ENCODE peak calls at places on chromosomes 4 and X, in six cellular contexts. R is suprapubic skin, L is sigmoid colon, Z is A549, W is ovary, N is K562. Q is an unnamed sample.

GRCh38 chrX:67777148-67777547 is 233.3 kb downstream of the AR start:
- DNase-seq in N (no peak), Z (no peak), R (no peak), W (no peak), L (no peak), Q (no peak)

GRCh38 chrX:112738347-112739033 is 58.8 kb upstream of the LHFPL1 start:
- DNase-seq in R (no peak), L (no peak), Z (no peak), W (no peak), N (no peak), Q (no peak)

GRCh38 chr4:8761824-8762205 is 109.8 kb downstream of the HMX1 start:
- DNase-seq in W (peak), N (no peak), L (peak), Z (no peak), R (peak), Q (no peak)

GRCh38 chrX:76454456-76454927 is 27.0 kb downstream of the MAGEE1 start:
- DNase-seq in R (no peak), W (no peak), L (no peak), Z (no peak), N (no peak), Q (no peak)

GRCh38 chrX:38206036-38206435 is 14.6 kb downstream of the SRPX start:
- DNase-seq in Z (no peak), R (no peak), N (no peak), L (no peak), W (no peak), Q (no peak)

GRCh38 chr4:122456228-122457106 is at the start of gene IL2:
- DNase-seq in Z (no peak), N (no peak), W (no peak), L (no peak), R (no peak), Q (no peak)

GRCh38 chr4:141246243-141246642 is 25.5 kb downstream of the ZNF330 start:
- DNase-seq in N (no peak), L (no peak), Z (no peak), W (no peak), R (no peak), Q (no peak)

GRCh38 chr4:123587983-123588494 is 191.4 kb downstream of the SPRY1 start:
- DNase-seq in W (no peak), N (no peak), Z (peak), R (no peak), L (peak), Q (no peak)

GRCh38 chrX:24928114-24928513 is 87.7 kb downstream of the ARX start:
- DNase-seq in W (no peak), Z (no peak), L (no peak), R (no peak), N (no peak), Q (no peak)

GRCh38 chr4:141302926-141303325 is 82.2 kb downstream of the ZNF330 start:
- DNase-seq in Z (no peak), W (no peak), L (no peak), N (no peak), R (no peak), Q (no peak)

GRCh38 chrX:119672252-119672825 is 20.6 kb downstream of the SEPTIN6 start:
- DNase-seq in L (no peak), Z (no peak), W (no peak), R (no peak), N (no peak), Q (no peak)

GRCh38 chrX:40953369-40953768 is 131.9 kb upstream of the USP9X start:
- DNase-seq in Z (no peak), W (no peak), L (no peak), N (no peak), R (no peak), Q (no peak)

GRCh38 chrX:153588021-153588781 is 10.7 kb downstream of the CCNQ start:
- DNase-seq in W (no peak), R (no peak), Z (no peak), L (no peak), N (no peak), Q (no peak)

GRCh38 chrX:97547873-97548578 is 664.3 kb downstream of the RPA4 start:
- DNase-seq in Z (no peak), W (no peak), L (no peak), N (no peak), R (no peak), Q (no peak)

GRCh38 chrX:110168585-110168984 is 149.3 kb downstream of the AMMECR1 start:
- DNase-seq in N (no peak), Z (no peak), L (no peak), R (no peak), W (no peak), Q (no peak)

GRCh38 chr4:56183344-56183959 is 203.8 kb downstream of the AASDH start:
- DNase-seq in W (no peak), R (no peak), N (no peak), L (no peak), Z (no peak), Q (no peak)

GRCh38 chrX:3743821-3744439 is 30.5 kb upstream of the PRKX start:
- DNase-seq in L (no peak), Z (no peak), R (no peak), W (no peak), N (no peak), Q (no peak)

GRCh38 chrX:1380672-1381233 is 11.2 kb downstream of the SLC25A6 start:
- DNase-seq in L (peak), N (peak), Z (no peak), W (no peak), R (no peak), Q (no peak)

GRCh38 chrX:30982467-30982866 is 89.4 kb downstream of the FTHL17 start:
- DNase-seq in N (no peak), L (no peak), W (no peak), Z (no peak), R (no peak), Q (no peak)

GRCh38 chrX:102837843-102838242 is 99.2 kb upstream of the RAB40AL start:
- DNase-seq in Z (no peak), R (no peak), N (no peak), L (no peak), W (no peak), Q (no peak)

GRCh38 chr4:108881190-108881589 is 118.3 kb upstream of the ETNPPL start:
- DNase-seq in Z (no peak), L (no peak), R (no peak), W (no peak), N (no peak), Q (no peak)

GRCh38 chr4:110897779-110898178 is 274.9 kb upstream of the PITX2 start:
- DNase-seq in N (no peak), R (no peak), Z (no peak), W (no peak), L (no peak), Q (no peak)

GRCh38 chrX:9272166-9272565 is 192.7 kb upstream of the TBL1X start:
- DNase-seq in L (no peak), R (no peak), N (no peak), Z (no peak), W (no peak), Q (no peak)

GRCh38 chrX:81708506-81708905 is 506.6 kb downstream of the SH3BGRL start:
- DNase-seq in R (no peak), N (no peak), L (no peak), W (no peak), Z (no peak), Q (no peak)

GRCh38 chr4:46975841-46976551 is 17.4 kb downstream of the GABRA4 start:
- DNase-seq in L (no peak), N (no peak), W (no peak), Z (no peak), R (no peak), Q (no peak)

GRCh38 chrX:56503941-56504673 is 59.3 kb upstream of the UBQLN2 start:
- DNase-seq in N (no peak), R (no peak), W (no peak), Z (no peak), L (no peak), Q (no peak)

GRCh38 chr4:111689214-111689613 is 456.0 kb upstream of the FAM241A start:
- DNase-seq in W (no peak), R (no peak), N (no peak), Z (no peak), L (peak), Q (no peak)

GRCh38 chr4:66899422-66900065 is 645.8 kb downstream of the CENPC start:
- DNase-seq in R (no peak), N (no peak), Z (no peak), W (no peak), L (no peak), Q (no peak)

GRCh38 chr4:158865520-158866177 is 96.8 kb downstream of the FNIP2 start:
- DNase-seq in W (no peak), L (no peak), Z (no peak), R (no peak), N (no peak), Q (no peak)

GRCh38 chrX:9885150-9885549 is 82.0 kb upstream of the CLDN34 start:
- DNase-seq in W (peak), Z (peak), L (no peak), N (peak), R (no peak), Q (no peak)

GRCh38 chr4:37603711-37604110 is 82.5 kb downstream of the RELL1 start:
- DNase-seq in Z (no peak), R (no peak), N (no peak), W (no peak), L (no peak), Q (no peak)

GRCh38 chr4:3285558-3286334 is 7.1 kb upstream of the RGS12 start:
- DNase-seq in W (no peak), Z (no peak), L (no peak), N (no peak), R (peak), Q (no peak)

GRCh38 chrX:105463483-105463882 is 243.0 kb upstream of the TEX13A start:
- DNase-seq in W (no peak), R (no peak), N (no peak), L (no peak), Z (no peak), Q (no peak)

GRCh38 chr4:76357981-76358380 is 51.4 kb downstream of the STBD1 start:
- DNase-seq in W (no peak), R (no peak), L (no peak), Z (no peak), N (no peak), Q (no peak)

GRCh38 chr4:76364763-76365162 is 56.2 kb downstream of the CCDC158 start:
- DNase-seq in Z (no peak), N (no peak), R (no peak), L (no peak), W (no peak), Q (no peak)

GRCh38 chr4:76363556-76364290 is 57.2 kb downstream of the STBD1 start:
- DNase-seq in Z (no peak), R (no peak), L (no peak), W (no peak), N (no peak), Q (no peak)

GRCh38 chr4:76365636-76366035 is 55.3 kb downstream of the CCDC158 start:
- DNase-seq in N (no peak), L (no peak), R (no peak), Z (no peak), W (no peak), Q (no peak)

DNA sequence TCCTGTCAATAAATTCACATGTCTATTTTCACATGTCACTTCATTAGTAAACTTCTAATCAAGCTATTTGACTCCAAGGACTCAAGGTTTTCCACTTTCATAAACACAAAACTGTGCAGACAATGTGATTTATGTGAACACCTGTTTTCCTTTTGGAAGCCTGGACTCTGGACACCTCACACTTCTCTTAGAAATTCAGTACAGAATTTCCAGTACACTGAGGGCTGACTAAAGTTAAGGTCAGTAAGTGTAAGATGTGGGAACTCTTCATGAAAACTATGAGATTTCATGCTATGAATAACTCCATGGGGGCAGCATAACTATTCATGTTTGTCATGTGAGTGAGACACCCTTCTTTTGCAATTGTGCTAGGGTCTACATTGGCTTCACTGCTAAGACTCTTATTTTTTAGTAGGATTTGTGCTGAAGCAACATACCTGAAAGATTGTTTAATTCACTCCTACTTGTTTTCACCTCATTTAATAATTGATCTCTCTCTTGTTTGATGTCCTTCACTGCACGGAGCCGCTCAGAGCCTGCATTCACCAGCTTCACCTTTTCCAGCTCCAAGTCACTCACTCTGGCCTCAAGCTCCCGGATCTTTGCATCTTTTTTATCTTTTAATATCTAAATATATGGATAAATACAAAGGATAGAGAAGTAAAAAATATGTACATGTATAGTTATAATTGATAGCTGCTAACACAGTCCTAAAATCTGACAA is 55.3 kb downstream of the STBD1 start:
- DNase-seq in W (no peak), Z (no peak), R (no peak), N (no peak), L (no peak), Q (no peak)
- TF ChIP-seq EP300 in W (no peak), Z (no peak), R (no peak), N (no peak), L (no peak), Q (no peak)

GRCh38 chr4:83207497-83208105 is 77.0 kb downstream of the COQ2 start:
- DNase-seq in W (no peak), L (no peak), N (no peak), Z (peak), R (no peak), Q (no peak)
- TF ChIP-seq EP300 in W (no peak), L (no peak), N (no peak), Z (peak), R (no peak), Q (no peak)

GRCh38 chr4:84418032-84418709 is 80.9 kb downstream of the NKX6-1 start:
- DNase-seq in W (no peak), N (no peak), L (no peak), Z (no peak), R (no peak), Q (no peak)

GRCh38 chr4:84412062-84412461 is 87.0 kb downstream of the NKX6-1 start:
- DNase-seq in R (no peak), N (no peak), Z (no peak), W (no peak), L (no peak), Q (no peak)

DNA sequence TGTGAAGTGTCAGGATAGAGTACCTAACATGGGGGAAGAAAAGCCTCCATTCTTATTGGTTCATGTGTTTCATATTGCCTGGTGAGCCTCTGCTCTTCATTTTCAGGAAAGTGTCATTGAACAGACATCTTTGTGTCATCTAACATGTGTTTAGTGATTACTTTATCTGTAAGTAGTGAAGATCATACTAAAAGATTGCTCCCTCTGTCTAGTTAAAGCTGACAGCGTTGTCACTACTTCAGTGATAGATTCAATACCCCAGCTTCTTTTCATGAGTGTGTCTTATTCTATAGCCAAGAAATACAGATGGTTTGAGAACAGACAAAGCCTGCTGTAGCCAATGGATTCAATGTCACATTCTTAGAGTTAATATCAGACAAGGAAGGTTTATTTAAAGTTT is 85.1 kb downstream of the NKX6-1 start:
- DNase-seq in R (no peak), L (no peak), W (no peak), N (no peak), Z (no peak), Q (no peak)
- TF ChIP-seq EP300 in R (no peak), L (no peak), W (no peak), N (no peak), Z (no peak), Q (no peak)

GRCh38 chr4:101987623-101988243 is 197.2 kb downstream of the BANK1 start:
- DNase-seq in W (no peak), Z (no peak), L (no peak), N (no peak), R (no peak), Q (no peak)

GRCh38 chr4:101977096-101977495 is 186.6 kb downstream of the BANK1 start:
- DNase-seq in R (no peak), W (no peak), L (no peak), Z (peak), N (no peak), Q (no peak)

GRCh38 chr4:101983835-101984234 is 193.3 kb downstream of the BANK1 start:
- DNase-seq in Z (no peak), N (no peak), W (no peak), L (no peak), R (no peak), Q (no peak)

DNA sequence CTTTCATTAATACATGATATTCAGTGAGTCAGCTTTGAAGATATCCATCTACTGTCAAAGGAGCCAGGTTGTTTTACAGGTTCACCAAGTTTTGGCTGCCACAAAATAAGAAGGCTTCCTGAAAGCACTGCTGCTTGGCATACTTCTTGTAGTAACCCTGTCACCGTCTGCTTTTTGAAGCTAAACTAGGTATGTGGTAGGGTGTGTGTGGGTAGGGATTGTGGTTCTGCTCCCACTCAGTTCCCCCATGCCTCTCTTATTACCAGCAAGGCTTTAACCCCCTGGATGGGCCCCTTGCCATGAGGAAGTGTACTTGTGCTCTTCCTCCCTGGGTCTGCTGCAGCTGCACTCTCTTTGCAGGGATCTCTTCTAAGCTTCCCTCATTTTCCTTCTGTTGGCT is 191.2 kb downstream of the BANK1 start:
- DNase-seq in R (no peak), Z (no peak), L (no peak), W (no peak), N (no peak), Q (no peak)
- TF ChIP-seq EP300 in R (no peak), Z (no peak), L (no peak), W (no peak), N (no peak), Q (no peak)

GRCh38 chr4:48462363-48462762 is 20.8 kb upstream of the SLC10A4 start:
- DNase-seq in W (no peak), R (no peak), L (no peak), N (no peak), Z (no peak), Q (no peak)
- TF ChIP-seq EP300 in W (no peak), R (no peak), L (no peak), N (no peak), Z (no peak), Q (no peak)

GRCh38 chrX:134371133-134371532 is 88.8 kb upstream of the HPRT1 start:
- DNase-seq in Z (no peak), L (no peak), W (no peak), N (no peak), R (no peak), Q (no peak)
- TF ChIP-seq EP300 in Z (no peak), L (no peak), W (no peak), N (peak), R (no peak), Q (no peak)

DNA sequence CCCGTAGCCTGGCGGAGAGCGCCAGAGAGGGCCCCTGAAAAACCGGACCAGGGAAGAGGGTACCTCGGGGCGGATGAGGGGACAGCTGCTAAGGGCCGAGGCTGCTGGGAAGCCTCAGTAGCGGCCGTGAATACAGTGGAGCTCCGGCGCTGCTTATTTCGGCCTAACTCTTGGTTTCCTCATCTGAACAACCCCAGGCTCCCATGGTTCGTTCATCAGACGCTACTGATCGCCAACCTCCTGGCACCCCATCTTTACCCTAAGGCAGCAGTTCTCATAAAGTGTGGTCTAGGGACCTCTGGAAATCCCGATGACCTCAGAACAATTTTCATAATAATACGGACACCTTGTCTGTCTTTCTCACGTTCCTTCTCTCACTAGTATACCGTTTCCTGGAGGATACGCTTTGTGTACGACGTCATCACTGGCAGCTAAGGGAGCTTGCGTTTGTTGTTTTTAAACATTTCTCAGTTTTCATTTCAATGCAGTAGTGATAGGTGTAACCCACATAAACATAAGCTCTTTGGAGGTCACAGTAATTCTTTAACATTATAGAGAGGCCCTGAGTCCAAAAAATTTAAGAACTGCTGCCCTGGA is 707 bp upstream of the RAB28 start:
- DNase-seq in N (no peak), Z (peak), L (no peak), R (no peak), W (no peak), Q (no peak)
- TF ChIP-seq EP300 in N (no peak), Z (no peak), L (no peak), R (no peak), W (no peak), Q (no peak)

GRCh38 chrX:94424456-94424855 is 750.5 kb downstream of the FAM133A start:
- DNase-seq in W (no peak), N (no peak), R (no peak), L (no peak), Z (no peak), Q (no peak)

GRCh38 chrX:94435799-94436198 is 761.8 kb downstream of the FAM133A start:
- DNase-seq in R (no peak), W (no peak), N (no peak), Z (no peak), L (no peak), Q (no peak)

DNA sequence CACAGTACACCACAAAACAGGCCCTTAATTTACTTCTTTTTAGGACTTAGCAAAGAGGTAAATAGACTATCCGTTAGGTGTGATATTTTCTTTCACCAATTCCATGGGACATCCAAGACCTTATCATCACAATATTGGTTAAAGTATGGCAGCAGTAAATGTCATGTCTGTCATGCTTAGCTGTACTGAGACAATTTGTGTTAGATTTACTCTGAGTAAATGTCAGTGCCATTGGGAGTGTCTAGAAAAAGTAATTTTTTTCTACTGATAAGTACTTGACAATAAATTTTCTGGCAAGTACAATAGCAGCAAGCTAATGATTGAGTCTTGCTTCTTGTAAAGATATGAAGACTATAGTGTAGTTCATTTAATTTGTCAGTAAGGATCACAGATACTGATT is 756.1 kb downstream of the FAM133A start:
- DNase-seq in Z (no peak), W (no peak), N (no peak), R (no peak), L (no peak), Q (no peak)
- TF ChIP-seq EP300 in Z (no peak), W (no peak), N (no peak), R (no peak), L (no peak), Q (no peak)